ENCODE peak calls at places on chromosomes 1 and 21, in seven cellular contexts. H is NCI-H1436, W is type B pancreatic cell, O is esophagus squamous epithelium, B is omental fat pad, P is NCI-H510A, Q is HuH-7.5. I is an unnamed sample.

GRCh38 chr21:21921410-21922232 is 923.4 kb downstream of the NCAM2 start:
- DNase-seq in H (peak; percentile 1), W (no peak), O (no peak), B (no peak), P (no peak), Q (no peak), I (no peak)

GRCh38 chr1:103230061-103230460 is 121.7 kb upstream of the COL11A1 start:
- DNase-seq in H (no peak), W (no peak), O (no peak), B (no peak), P (no peak), Q (no peak), I (no peak)

GRCh38 chr1:29237906-29238600 is 1.7 kb downstream of the PTPRU start:
- DNase-seq in H (no peak), W (peak; percentile 76), O (no peak), B (no peak), P (no peak), Q (peak; percentile 69), I (peak; percentile 81)

GRCh38 chr21:45950740-45951515 is 30.6 kb upstream of the COL6A1 start:
- DNase-seq in H (no peak), W (no peak), O (no peak), B (no peak), P (peak; percentile 22), Q (no peak), I (no peak)

GRCh38 chr1:14875781-14876564 is 277.5 kb downstream of the KAZN start:
- DNase-seq in H (peak; percentile 43), W (no peak), O (no peak), B (no peak), P (peak; percentile 54), Q (no peak), I (no peak)

GRCh38 chr1:54384471-54384870 is 21.7 kb downstream of the SSBP3 start:
- DNase-seq in H (no peak), W (no peak), O (no peak), B (no peak), P (no peak), Q (no peak), I (no peak)

GRCh38 chr1:10789392-10790154 is 6.9 kb downstream of the CASZ1 start:
- DNase-seq in H (no peak), W (no peak), O (no peak), B (no peak), P (no peak), Q (no peak), I (no peak)

GRCh38 chr1:220914283-220915116 is 35.3 kb downstream of the HLX start:
- DNase-seq in H (no peak), W (no peak), O (no peak), B (no peak), P (no peak), Q (no peak), I (peak; percentile 85)

GRCh38 chr1:45566722-45567121 is 16.1 kb downstream of the AKR1A1 start:
- DNase-seq in H (no peak), W (no peak), O (no peak), B (no peak), P (no peak), Q (no peak), I (peak; percentile 61)

GRCh38 chr1:2833454-2834145 is 32.1 kb upstream of the TTC34 start:
- DNase-seq in H (no peak), W (no peak), O (no peak), B (no peak), P (no peak), Q (no peak), I (no peak)

GRCh38 chr1:87712261-87712674 is 383.6 kb downstream of the LMO4 start:
- DNase-seq in H (no peak), W (no peak), O (no peak), B (no peak), P (no peak), Q (no peak), I (no peak)

GRCh38 chr21:27498025-27498424 is 531.1 kb upstream of the ADAMTS5 start:
- DNase-seq in H (no peak), W (no peak), O (no peak), B (no peak), P (no peak), Q (no peak), I (no peak)

GRCh38 chr1:50424045-50424939 is 1.0 kb upstream of the DMRTA2 start:
- DNase-seq in H (no peak), W (no peak), O (no peak), B (no peak), P (no peak), Q (peak; percentile 45), I (no peak)

GRCh38 chr1:94101613-94101940 is 19.4 kb downstream of the ABCA4 start:
- DNase-seq in H (no peak), W (no peak), O (no peak), B (no peak), P (no peak), Q (no peak), I (no peak)

GRCh38 chr1:225928186-225929175 is 4.4 kb upstream of the PYCR2 start:
- DNase-seq in H (no peak), W (no peak), O (no peak), B (no peak), P (no peak), Q (no peak), I (no peak)

I was measured in left lobe of liver.